ENCODE peak calls at places on chromosomes 2 and 18, in eight cellular contexts. One of them, this sample, is unnamed.
A peak's percentile ranks its signal among the peaks of the same experiment; 100 is the strongest.

GRCh38 chr2:219434718-219435525 is at the start of gene SPEG:
- DNase-seq in stimulated activated CD8-positive, alpha-beta memory T cell treated with anti-CD3 and anti-CD28 coated beads, Interleukin-2, amount 100 ng/mL, for 1 hour: no peak
- DNase-seq in activated CD8-positive, alpha-beta memory T cell treated with anti-CD3 and anti-CD28 coated beads for 4 hours: no peak
- DNase-seq in EL: no peak
- DNase-seq in frontal cortex: no peak
- DNase-seq in ovary: no peak
- DNase-seq in CD4-positive, alpha-beta T cell: no peak
- DNase-seq in anterior cingulate cortex: no peak
- DNase-seq in this sample: no peak

GRCh38 chr2:197159681-197160211 is 150.8 kb downstream of the ANKRD44 start:
- DNase-seq in stimulated activated CD8-positive, alpha-beta memory T cell treated with anti-CD3 and anti-CD28 coated beads, Interleukin-2, amount 100 ng/mL, for 1 hour: no peak
- DNase-seq in activated CD8-positive, alpha-beta memory T cell treated with anti-CD3 and anti-CD28 coated beads for 4 hours: no peak
- DNase-seq in EL: peak; percentile 83
- DNase-seq in frontal cortex: no peak
- DNase-seq in ovary: no peak
- DNase-seq in CD4-positive, alpha-beta T cell: no peak
- DNase-seq in anterior cingulate cortex: no peak
- DNase-seq in this sample: peak; percentile 76

GRCh38 chr18:59264651-59265245 is 8.5 kb downstream of the RAX start:
- DNase-seq in stimulated activated CD8-positive, alpha-beta memory T cell treated with anti-CD3 and anti-CD28 coated beads, Interleukin-2, amount 100 ng/mL, for 1 hour: no peak
- DNase-seq in activated CD8-positive, alpha-beta memory T cell treated with anti-CD3 and anti-CD28 coated beads for 4 hours: no peak
- DNase-seq in EL: no peak
- DNase-seq in frontal cortex: no peak
- DNase-seq in ovary: no peak
- DNase-seq in CD4-positive, alpha-beta T cell: no peak
- DNase-seq in anterior cingulate cortex: no peak
- DNase-seq in this sample: no peak

GRCh38 chr2:46858697-46859080 is 56.9 kb downstream of the MCFD2 start:
- DNase-seq in stimulated activated CD8-positive, alpha-beta memory T cell treated with anti-CD3 and anti-CD28 coated beads, Interleukin-2, amount 100 ng/mL, for 1 hour: no peak
- DNase-seq in activated CD8-positive, alpha-beta memory T cell treated with anti-CD3 and anti-CD28 coated beads for 4 hours: no peak
- DNase-seq in EL: peak; percentile 92
- DNase-seq in frontal cortex: no peak
- DNase-seq in ovary: no peak
- DNase-seq in CD4-positive, alpha-beta T cell: no peak
- DNase-seq in anterior cingulate cortex: no peak
- DNase-seq in this sample: peak; percentile 39

GRCh38 chr2:236162031-236162803 is 6.0 kb downstream of the GBX2 start:
- DNase-seq in stimulated activated CD8-positive, alpha-beta memory T cell treated with anti-CD3 and anti-CD28 coated beads, Interleukin-2, amount 100 ng/mL, for 1 hour: no peak
- DNase-seq in activated CD8-positive, alpha-beta memory T cell treated with anti-CD3 and anti-CD28 coated beads for 4 hours: no peak
- DNase-seq in EL: no peak
- DNase-seq in frontal cortex: no peak
- DNase-seq in ovary: no peak
- DNase-seq in CD4-positive, alpha-beta T cell: no peak
- DNase-seq in anterior cingulate cortex: no peak
- DNase-seq in this sample: no peak

GRCh38 chr2:166084301-166084700 is 43.5 kb downstream of the SCN1A start:
- DNase-seq in stimulated activated CD8-positive, alpha-beta memory T cell treated with anti-CD3 and anti-CD28 coated beads, Interleukin-2, amount 100 ng/mL, for 1 hour: no peak
- DNase-seq in activated CD8-positive, alpha-beta memory T cell treated with anti-CD3 and anti-CD28 coated beads for 4 hours: no peak
- DNase-seq in EL: no peak
- DNase-seq in frontal cortex: no peak
- DNase-seq in ovary: no peak
- DNase-seq in CD4-positive, alpha-beta T cell: no peak
- DNase-seq in anterior cingulate cortex: no peak
- DNase-seq in this sample: no peak

GRCh38 chr2:141570474-141571131 is 560.2 kb downstream of the LRP1B start:
- DNase-seq in stimulated activated CD8-positive, alpha-beta memory T cell treated with anti-CD3 and anti-CD28 coated beads, Interleukin-2, amount 100 ng/mL, for 1 hour: no peak
- DNase-seq in activated CD8-positive, alpha-beta memory T cell treated with anti-CD3 and anti-CD28 coated beads for 4 hours: no peak
- DNase-seq in EL: no peak
- DNase-seq in frontal cortex: no peak
- DNase-seq in ovary: no peak
- DNase-seq in CD4-positive, alpha-beta T cell: no peak
- DNase-seq in anterior cingulate cortex: no peak
- DNase-seq in this sample: no peak

GRCh38 chr2:28338046-28338753 is 54.5 kb upstream of the FOSL2 start:
- DNase-seq in stimulated activated CD8-positive, alpha-beta memory T cell treated with anti-CD3 and anti-CD28 coated beads, Interleukin-2, amount 100 ng/mL, for 1 hour: no peak
- DNase-seq in activated CD8-positive, alpha-beta memory T cell treated with anti-CD3 and anti-CD28 coated beads for 4 hours: no peak
- DNase-seq in EL: peak; percentile 80
- DNase-seq in frontal cortex: no peak
- DNase-seq in ovary: peak; percentile 72
- DNase-seq in CD4-positive, alpha-beta T cell: no peak
- DNase-seq in anterior cingulate cortex: peak; percentile 22
- DNase-seq in this sample: peak; percentile 78

GRCh38 chr2:169300617-169301530 is 61.5 kb downstream of the LRP2 start:
- DNase-seq in stimulated activated CD8-positive, alpha-beta memory T cell treated with anti-CD3 and anti-CD28 coated beads, Interleukin-2, amount 100 ng/mL, for 1 hour: no peak
- DNase-seq in activated CD8-positive, alpha-beta memory T cell treated with anti-CD3 and anti-CD28 coated beads for 4 hours: no peak
- DNase-seq in EL: no peak
- DNase-seq in frontal cortex: no peak
- DNase-seq in ovary: no peak
- DNase-seq in CD4-positive, alpha-beta T cell: no peak
- DNase-seq in anterior cingulate cortex: no peak
- DNase-seq in this sample: no peak

GRCh38 chr18:79634593-79634992 is 45.0 kb upstream of the CTDP1 start:
- DNase-seq in stimulated activated CD8-positive, alpha-beta memory T cell treated with anti-CD3 and anti-CD28 coated beads, Interleukin-2, amount 100 ng/mL, for 1 hour: no peak
- DNase-seq in activated CD8-positive, alpha-beta memory T cell treated with anti-CD3 and anti-CD28 coated beads for 4 hours: no peak
- DNase-seq in EL: no peak
- DNase-seq in frontal cortex: no peak
- DNase-seq in ovary: no peak
- DNase-seq in CD4-positive, alpha-beta T cell: no peak
- DNase-seq in anterior cingulate cortex: no peak
- DNase-seq in this sample: no peak

GRCh38 chr18:29449424-29449823 is 1272.5 kb upstream of the CDH2 start:
- DNase-seq in stimulated activated CD8-positive, alpha-beta memory T cell treated with anti-CD3 and anti-CD28 coated beads, Interleukin-2, amount 100 ng/mL, for 1 hour: no peak
- DNase-seq in activated CD8-positive, alpha-beta memory T cell treated with anti-CD3 and anti-CD28 coated beads for 4 hours: no peak
- DNase-seq in EL: no peak
- DNase-seq in frontal cortex: no peak
- DNase-seq in ovary: no peak
- DNase-seq in CD4-positive, alpha-beta T cell: no peak
- DNase-seq in anterior cingulate cortex: no peak
- DNase-seq in this sample: no peak

GRCh38 chr2:102337012-102337411 is 18.6 kb upstream of the IL18R1 start:
- DNase-seq in stimulated activated CD8-positive, alpha-beta memory T cell treated with anti-CD3 and anti-CD28 coated beads, Interleukin-2, amount 100 ng/mL, for 1 hour: no peak
- DNase-seq in activated CD8-positive, alpha-beta memory T cell treated with anti-CD3 and anti-CD28 coated beads for 4 hours: no peak
- DNase-seq in EL: peak; percentile 34
- DNase-seq in frontal cortex: no peak
- DNase-seq in ovary: no peak
- DNase-seq in CD4-positive, alpha-beta T cell: no peak
- DNase-seq in anterior cingulate cortex: no peak
- DNase-seq in this sample: no peak

GRCh38 chr18:58947136-58947732 is 82.6 kb downstream of the ZNF532 start:
- DNase-seq in stimulated activated CD8-positive, alpha-beta memory T cell treated with anti-CD3 and anti-CD28 coated beads, Interleukin-2, amount 100 ng/mL, for 1 hour: no peak
- DNase-seq in activated CD8-positive, alpha-beta memory T cell treated with anti-CD3 and anti-CD28 coated beads for 4 hours: no peak
- DNase-seq in EL: no peak
- DNase-seq in frontal cortex: no peak
- DNase-seq in ovary: no peak
- DNase-seq in CD4-positive, alpha-beta T cell: no peak
- DNase-seq in anterior cingulate cortex: no peak
- DNase-seq in this sample: no peak

GRCh38 chr2:180240774-180241173 is 233.7 kb upstream of the CWC22 start:
- DNase-seq in stimulated activated CD8-positive, alpha-beta memory T cell treated with anti-CD3 and anti-CD28 coated beads, Interleukin-2, amount 100 ng/mL, for 1 hour: no peak
- DNase-seq in activated CD8-positive, alpha-beta memory T cell treated with anti-CD3 and anti-CD28 coated beads for 4 hours: no peak
- DNase-seq in EL: peak; percentile 25
- DNase-seq in frontal cortex: no peak
- DNase-seq in ovary: no peak
- DNase-seq in CD4-positive, alpha-beta T cell: no peak
- DNase-seq in anterior cingulate cortex: no peak
- DNase-seq in this sample: no peak

GRCh38 chr2:55296393-55296792 is 27.4 kb upstream of the MTIF2 start:
- DNase-seq in stimulated activated CD8-positive, alpha-beta memory T cell treated with anti-CD3 and anti-CD28 coated beads, Interleukin-2, amount 100 ng/mL, for 1 hour: no peak
- DNase-seq in activated CD8-positive, alpha-beta memory T cell treated with anti-CD3 and anti-CD28 coated beads for 4 hours: no peak
- DNase-seq in EL: no peak
- DNase-seq in frontal cortex: no peak
- DNase-seq in ovary: no peak
- DNase-seq in CD4-positive, alpha-beta T cell: no peak
- DNase-seq in anterior cingulate cortex: no peak
- DNase-seq in this sample: no peak

GRCh38 chr2:223264541-223265171 is 212.7 kb downstream of the KCNE4 start:
- DNase-seq in stimulated activated CD8-positive, alpha-beta memory T cell treated with anti-CD3 and anti-CD28 coated beads, Interleukin-2, amount 100 ng/mL, for 1 hour: no peak
- DNase-seq in activated CD8-positive, alpha-beta memory T cell treated with anti-CD3 and anti-CD28 coated beads for 4 hours: no peak
- DNase-seq in EL: peak; percentile 3
- DNase-seq in frontal cortex: no peak
- DNase-seq in ovary: no peak
- DNase-seq in CD4-positive, alpha-beta T cell: no peak
- DNase-seq in anterior cingulate cortex: no peak
- DNase-seq in this sample: peak; percentile 8

GRCh38 chr18:69494841-69495240 is 94.2 kb downstream of the DOK6 start:
- DNase-seq in stimulated activated CD8-positive, alpha-beta memory T cell treated with anti-CD3 and anti-CD28 coated beads, Interleukin-2, amount 100 ng/mL, for 1 hour: no peak
- DNase-seq in activated CD8-positive, alpha-beta memory T cell treated with anti-CD3 and anti-CD28 coated beads for 4 hours: no peak
- DNase-seq in EL: no peak
- DNase-seq in frontal cortex: no peak
- DNase-seq in ovary: no peak
- DNase-seq in CD4-positive, alpha-beta T cell: no peak
- DNase-seq in anterior cingulate cortex: no peak
- DNase-seq in this sample: no peak

GRCh38 chr2:42721898-42722297 is 42.0 kb downstream of the OXER1 start:
- DNase-seq in stimulated activated CD8-positive, alpha-beta memory T cell treated with anti-CD3 and anti-CD28 coated beads, Interleukin-2, amount 100 ng/mL, for 1 hour: no peak
- DNase-seq in activated CD8-positive, alpha-beta memory T cell treated with anti-CD3 and anti-CD28 coated beads for 4 hours: no peak
- DNase-seq in EL: no peak
- DNase-seq in frontal cortex: no peak
- DNase-seq in ovary: no peak
- DNase-seq in CD4-positive, alpha-beta T cell: no peak
- DNase-seq in anterior cingulate cortex: no peak
- DNase-seq in this sample: no peak

This sample was measured in Daoy.